ENCODE peak calls at places on chromosomes 6 and 20, in seven cellular contexts. One of them, this sample, is unnamed.

GRCh38 chr20:57841297-57841866 is 131.6 kb upstream of the PMEPA1 start:
- DNase-seq in mesenchymal stem cell: no peak
- DNase-seq in neuronal stem cell: no peak
- DNase-seq in IMR-90: no peak
- DNase-seq in H1: no peak
- DNase-seq in H9: peak
- DNase-seq in trophoblast cell: no peak
- DNase-seq in this sample: no peak

GRCh38 chr6:143346004-143346403 is 104.5 kb downstream of the ADAT2 start:
- DNase-seq in mesenchymal stem cell: no peak
- DNase-seq in neuronal stem cell: no peak
- DNase-seq in IMR-90: no peak
- DNase-seq in H1: no peak
- DNase-seq in H9: no peak
- DNase-seq in trophoblast cell: no peak
- DNase-seq in this sample: no peak

GRCh38 chr6:92810913-92811312 is 608.4 kb downstream of the EPHA7 start:
- DNase-seq in mesenchymal stem cell: peak
- DNase-seq in neuronal stem cell: peak
- DNase-seq in IMR-90: peak
- DNase-seq in H1: peak
- DNase-seq in H9: peak
- DNase-seq in trophoblast cell: peak
- DNase-seq in this sample: peak

GRCh38 chr20:19977373-19977770 is 39.8 kb upstream of the NAA20 start:
- DNase-seq in mesenchymal stem cell: no peak
- DNase-seq in neuronal stem cell: no peak
- DNase-seq in IMR-90: no peak
- DNase-seq in H1: no peak
- DNase-seq in H9: no peak
- DNase-seq in trophoblast cell: no peak
- DNase-seq in this sample: no peak

GRCh38 chr6:143741480-143741879 is 63.7 kb downstream of the PHACTR2 start:
- DNase-seq in mesenchymal stem cell: no peak
- DNase-seq in neuronal stem cell: no peak
- DNase-seq in IMR-90: no peak
- DNase-seq in H1: no peak
- DNase-seq in H9: no peak
- DNase-seq in trophoblast cell: no peak
- DNase-seq in this sample: no peak

GRCh38 chr6:111230351-111231077 is 143.2 kb downstream of the SLC16A10 start:
- DNase-seq in mesenchymal stem cell: peak
- DNase-seq in neuronal stem cell: no peak
- DNase-seq in IMR-90: peak
- DNase-seq in H1: no peak
- DNase-seq in H9: no peak
- DNase-seq in trophoblast cell: no peak
- DNase-seq in this sample: no peak

GRCh38 chr20:59435496-59435895 is 135.1 kb downstream of the EDN3 start:
- DNase-seq in mesenchymal stem cell: no peak
- DNase-seq in neuronal stem cell: no peak
- DNase-seq in IMR-90: no peak
- DNase-seq in H1: no peak
- DNase-seq in H9: no peak
- DNase-seq in trophoblast cell: no peak
- DNase-seq in this sample: no peak

GRCh38 chr20:11140359-11140758 is 466.6 kb upstream of the JAG1 start:
- DNase-seq in mesenchymal stem cell: peak
- DNase-seq in neuronal stem cell: no peak
- DNase-seq in IMR-90: peak
- DNase-seq in H1: no peak
- DNase-seq in H9: no peak
- DNase-seq in trophoblast cell: no peak
- DNase-seq in this sample: no peak

GRCh38 chr6:167797079-167797870 is 29.4 kb upstream of the AFDN start:
- DNase-seq in mesenchymal stem cell: no peak
- DNase-seq in neuronal stem cell: no peak
- DNase-seq in IMR-90: no peak
- DNase-seq in H1: no peak
- DNase-seq in H9: no peak
- DNase-seq in trophoblast cell: peak
- DNase-seq in this sample: peak

GRCh38 chr6:133787859-133788505 is 100.9 kb upstream of the TCF21 start:
- DNase-seq in mesenchymal stem cell: no peak
- DNase-seq in neuronal stem cell: no peak
- DNase-seq in IMR-90: no peak
- DNase-seq in H1: no peak
- DNase-seq in H9: no peak
- DNase-seq in trophoblast cell: no peak
- DNase-seq in this sample: no peak

GRCh38 chr6:118985123-118985830 is 50.3 kb upstream of the MCM9 start:
- DNase-seq in mesenchymal stem cell: no peak
- DNase-seq in neuronal stem cell: no peak
- DNase-seq in IMR-90: no peak
- DNase-seq in H1: no peak
- DNase-seq in H9: no peak
- DNase-seq in trophoblast cell: no peak
- DNase-seq in this sample: no peak

GRCh38 chr6:90940812-90941481 is 354.1 kb upstream of the MAP3K7 start:
- DNase-seq in mesenchymal stem cell: peak
- DNase-seq in neuronal stem cell: peak
- DNase-seq in IMR-90: peak
- DNase-seq in H1: no peak
- DNase-seq in H9: no peak
- DNase-seq in trophoblast cell: no peak
- DNase-seq in this sample: peak

GRCh38 chr6:4853782-4854511 is 77.7 kb downstream of the CDYL start:
- DNase-seq in mesenchymal stem cell: peak
- DNase-seq in neuronal stem cell: no peak
- DNase-seq in IMR-90: peak
- DNase-seq in H1: no peak
- DNase-seq in H9: no peak
- DNase-seq in trophoblast cell: peak
- DNase-seq in this sample: no peak

GRCh38 chr20:39661833-39662232 is 699.7 kb downstream of the DHX35 start:
- DNase-seq in mesenchymal stem cell: no peak
- DNase-seq in neuronal stem cell: no peak
- DNase-seq in IMR-90: no peak
- DNase-seq in H1: no peak
- DNase-seq in H9: no peak
- DNase-seq in trophoblast cell: no peak
- DNase-seq in this sample: no peak

GRCh38 chr6:45156075-45156474 is 172.1 kb upstream of the RUNX2 start:
- DNase-seq in mesenchymal stem cell: no peak
- DNase-seq in neuronal stem cell: no peak
- DNase-seq in IMR-90: no peak
- DNase-seq in H1: no peak
- DNase-seq in H9: no peak
- DNase-seq in trophoblast cell: no peak
- DNase-seq in this sample: no peak

GRCh38 chr6:5412017-5412416 is 150.7 kb downstream of the FARS2 start:
- DNase-seq in mesenchymal stem cell: no peak
- DNase-seq in neuronal stem cell: no peak
- DNase-seq in IMR-90: no peak
- DNase-seq in H1: peak
- DNase-seq in H9: peak
- DNase-seq in trophoblast cell: no peak
- DNase-seq in this sample: no peak

GRCh38 chr6:117456255-117456654 is 26.2 kb upstream of the DCBLD1 start:
- DNase-seq in mesenchymal stem cell: no peak
- DNase-seq in neuronal stem cell: no peak
- DNase-seq in IMR-90: no peak
- DNase-seq in H1: no peak
- DNase-seq in H9: no peak
- DNase-seq in trophoblast cell: no peak
- DNase-seq in this sample: no peak

GRCh38 chr6:135657207-135657606 is 159.7 kb upstream of the AHI1 start:
- DNase-seq in mesenchymal stem cell: no peak
- DNase-seq in neuronal stem cell: no peak
- DNase-seq in IMR-90: no peak
- DNase-seq in H1: no peak
- DNase-seq in H9: no peak
- DNase-seq in trophoblast cell: no peak
- DNase-seq in this sample: no peak
- H2BK5ac ChIP-seq in mesenchymal stem cell: no peak
- H2BK5ac ChIP-seq in neuronal stem cell: no peak
- H2BK5ac ChIP-seq in IMR-90: no peak
- H2BK5ac ChIP-seq in H1: no peak
- H2BK5ac ChIP-seq in H9: no peak
- H2BK5ac ChIP-seq in trophoblast cell: no peak
- H2BK5ac ChIP-seq in this sample: no peak

GRCh38 chr6:66663127-66663526 is 956.1 kb upstream of the EYS start:
- DNase-seq in mesenchymal stem cell: no peak
- DNase-seq in neuronal stem cell: peak
- DNase-seq in IMR-90: no peak
- DNase-seq in H1: no peak
- DNase-seq in H9: no peak
- DNase-seq in trophoblast cell: no peak
- DNase-seq in this sample: no peak

GRCh38 chr6:66664112-66664511 is 957.1 kb upstream of the EYS start:
- DNase-seq in mesenchymal stem cell: no peak
- DNase-seq in neuronal stem cell: no peak
- DNase-seq in IMR-90: no peak
- DNase-seq in H1: no peak
- DNase-seq in H9: no peak
- DNase-seq in trophoblast cell: no peak
- DNase-seq in this sample: no peak

GRCh38 chr6:66662196-66662595 is 955.2 kb upstream of the EYS start:
- DNase-seq in mesenchymal stem cell: peak
- DNase-seq in neuronal stem cell: no peak
- DNase-seq in IMR-90: peak
- DNase-seq in H1: no peak
- DNase-seq in H9: no peak
- DNase-seq in trophoblast cell: no peak
- DNase-seq in this sample: peak

DNA sequence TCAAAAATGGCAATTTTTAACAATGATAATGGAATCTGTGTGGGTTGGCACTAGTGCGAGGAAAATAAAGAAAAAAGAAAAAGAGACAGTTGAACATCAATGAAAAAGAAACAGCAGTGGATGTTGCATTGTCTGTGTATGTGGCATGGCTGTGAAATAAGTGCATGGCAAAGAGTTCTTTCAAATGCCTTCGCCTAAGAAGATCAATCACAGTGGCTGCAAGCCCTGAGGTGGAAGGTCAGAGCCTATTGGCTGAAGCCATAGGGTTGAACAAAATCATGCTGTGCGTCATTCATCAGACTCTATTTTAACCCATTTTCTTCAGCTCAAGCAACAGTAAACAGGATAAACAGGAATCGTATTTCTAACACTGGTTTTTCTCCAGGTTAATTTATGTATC is 955.7 kb upstream of the EYS start:
- DNase-seq in mesenchymal stem cell: no peak
- DNase-seq in neuronal stem cell: peak
- DNase-seq in IMR-90: no peak
- DNase-seq in H1: no peak
- DNase-seq in H9: no peak
- DNase-seq in trophoblast cell: no peak
- DNase-seq in this sample: peak
- H3K27ac ChIP-seq in mesenchymal stem cell: no peak
- H3K27ac ChIP-seq in neuronal stem cell: peak
- H3K27ac ChIP-seq in IMR-90: no peak
- H3K27ac ChIP-seq in H1: no peak
- H3K27ac ChIP-seq in H9: no peak
- H3K27ac ChIP-seq in trophoblast cell: no peak
- H3K27ac ChIP-seq in this sample: no peak

DNA sequence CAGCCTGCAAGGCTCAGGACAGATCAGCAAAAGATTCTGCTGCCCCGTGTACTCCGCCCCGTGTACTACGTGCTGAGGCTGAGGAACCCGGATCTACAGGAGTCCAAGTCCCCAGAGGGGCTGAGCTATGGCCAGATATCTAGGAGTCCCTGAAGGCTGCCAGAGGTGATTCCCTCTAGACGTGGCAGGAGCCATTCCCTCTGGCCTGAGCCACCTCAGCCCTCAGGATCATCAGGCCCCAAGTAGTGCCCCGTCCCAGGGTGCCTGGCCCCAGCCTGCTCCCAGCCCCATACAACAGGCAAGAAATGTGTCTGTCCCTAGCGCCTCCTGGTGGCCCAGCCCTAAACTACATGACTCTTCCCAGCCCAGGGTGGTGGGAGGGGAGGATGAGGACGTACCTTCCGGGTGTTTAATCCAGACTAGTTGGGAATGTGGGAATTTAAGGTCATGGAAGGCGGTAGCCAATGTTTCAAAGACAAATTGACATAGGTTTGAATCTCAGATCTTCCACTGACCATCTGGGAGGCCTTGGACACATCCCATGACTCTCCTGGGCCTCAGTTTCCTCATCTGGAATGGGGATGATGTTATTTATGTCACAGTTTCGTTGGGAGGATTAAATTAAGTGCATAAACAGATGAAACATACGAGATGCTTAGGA is 49.4 kb upstream of the PTPN1 start:
- DNase-seq in mesenchymal stem cell: peak
- DNase-seq in neuronal stem cell: peak
- DNase-seq in IMR-90: peak
- DNase-seq in H1: no peak
- DNase-seq in H9: peak
- DNase-seq in trophoblast cell: peak
- DNase-seq in this sample: peak
- H2BK5ac ChIP-seq in mesenchymal stem cell: no peak
- H2BK5ac ChIP-seq in neuronal stem cell: no peak
- H2BK5ac ChIP-seq in IMR-90: peak
- H2BK5ac ChIP-seq in H1: no peak
- H2BK5ac ChIP-seq in H9: no peak
- H2BK5ac ChIP-seq in trophoblast cell: no peak
- H2BK5ac ChIP-seq in this sample: no peak

GRCh38 chr6:148379966-148380653 is 37.5 kb downstream of the SASH1 start:
- DNase-seq in mesenchymal stem cell: no peak
- DNase-seq in neuronal stem cell: no peak
- DNase-seq in IMR-90: no peak
- DNase-seq in H1: no peak
- DNase-seq in H9: no peak
- DNase-seq in trophoblast cell: peak
- DNase-seq in this sample: no peak
- H3K27ac ChIP-seq in mesenchymal stem cell: no peak
- H3K27ac ChIP-seq in neuronal stem cell: no peak
- H3K27ac ChIP-seq in IMR-90: no peak
- H3K27ac ChIP-seq in H1: no peak
- H3K27ac ChIP-seq in H9: no peak
- H3K27ac ChIP-seq in trophoblast cell: no peak
- H3K27ac ChIP-seq in this sample: no peak